ENCODE peak calls at places on chromosomes 2 and 18, in ten cellular contexts. One of them, this sample, is unnamed.

GRCh38 chr2:11710632-11711381 is 35.6 kb upstream of the LPIN1 start:
- DNase-seq in CD8-positive, alpha-beta memory T cell: no peak
- DNase-seq in iPS-NIHi11: no peak
- DNase-seq in stimulated activated CD4-positive, alpha-beta T cell treated with anti-CD3 and anti-CD28 coated beads, Interleukin-15, amount 100 ng/mL, for 1 hour: no peak
- DNase-seq in T-cell: no peak
- DNase-seq in SK-N-DZ: no peak
- DNase-seq in neuronal stem cell: no peak
- DNase-seq in kidney glomerular epithelial cell: no peak
- DNase-seq in NCI-H1105 treated with DMSO at 0.1 percent for 48 hours: no peak
- DNase-seq in EL: no peak
- DNase-seq in this sample: no peak

GRCh38 chr2:216849987-216850386 is 9.9 kb downstream of the TNP1 start:
- DNase-seq in CD8-positive, alpha-beta memory T cell: no peak
- DNase-seq in iPS-NIHi11: peak; percentile 44
- DNase-seq in stimulated activated CD4-positive, alpha-beta T cell treated with anti-CD3 and anti-CD28 coated beads, Interleukin-15, amount 100 ng/mL, for 1 hour: no peak
- DNase-seq in T-cell: peak; percentile 8
- DNase-seq in SK-N-DZ: no peak
- DNase-seq in neuronal stem cell: no peak
- DNase-seq in kidney glomerular epithelial cell: no peak
- DNase-seq in NCI-H1105 treated with DMSO at 0.1 percent for 48 hours: peak; percentile 81
- DNase-seq in EL: no peak
- DNase-seq in this sample: no peak

GRCh38 chr2:149062531-149062930 is 24.0 kb downstream of the LYPD6B start:
- DNase-seq in CD8-positive, alpha-beta memory T cell: no peak
- DNase-seq in iPS-NIHi11: no peak
- DNase-seq in stimulated activated CD4-positive, alpha-beta T cell treated with anti-CD3 and anti-CD28 coated beads, Interleukin-15, amount 100 ng/mL, for 1 hour: no peak
- DNase-seq in T-cell: no peak
- DNase-seq in SK-N-DZ: no peak
- DNase-seq in neuronal stem cell: no peak
- DNase-seq in kidney glomerular epithelial cell: no peak
- DNase-seq in NCI-H1105 treated with DMSO at 0.1 percent for 48 hours: no peak
- DNase-seq in EL: no peak
- DNase-seq in this sample: no peak

GRCh38 chr2:5932556-5933469 is 240.6 kb downstream of the SOX11 start:
- DNase-seq in CD8-positive, alpha-beta memory T cell: no peak
- DNase-seq in iPS-NIHi11: no peak
- DNase-seq in stimulated activated CD4-positive, alpha-beta T cell treated with anti-CD3 and anti-CD28 coated beads, Interleukin-15, amount 100 ng/mL, for 1 hour: no peak
- DNase-seq in T-cell: no peak
- DNase-seq in SK-N-DZ: no peak
- DNase-seq in neuronal stem cell: no peak
- DNase-seq in kidney glomerular epithelial cell: no peak
- DNase-seq in NCI-H1105 treated with DMSO at 0.1 percent for 48 hours: peak; percentile 18
- DNase-seq in EL: no peak
- DNase-seq in this sample: no peak

GRCh38 chr2:135064149-135064548 is 12.1 kb downstream of the RAB3GAP1 start:
- DNase-seq in CD8-positive, alpha-beta memory T cell: no peak
- DNase-seq in iPS-NIHi11: no peak
- DNase-seq in stimulated activated CD4-positive, alpha-beta T cell treated with anti-CD3 and anti-CD28 coated beads, Interleukin-15, amount 100 ng/mL, for 1 hour: no peak
- DNase-seq in T-cell: no peak
- DNase-seq in SK-N-DZ: no peak
- DNase-seq in neuronal stem cell: no peak
- DNase-seq in kidney glomerular epithelial cell: no peak
- DNase-seq in NCI-H1105 treated with DMSO at 0.1 percent for 48 hours: no peak
- DNase-seq in EL: no peak
- DNase-seq in this sample: no peak

GRCh38 chr2:64625352-64626145 is 28.2 kb downstream of the SERTAD2 start:
- DNase-seq in CD8-positive, alpha-beta memory T cell: no peak
- DNase-seq in iPS-NIHi11: peak; percentile 49
- DNase-seq in stimulated activated CD4-positive, alpha-beta T cell treated with anti-CD3 and anti-CD28 coated beads, Interleukin-15, amount 100 ng/mL, for 1 hour: no peak
- DNase-seq in T-cell: no peak
- DNase-seq in SK-N-DZ: no peak
- DNase-seq in neuronal stem cell: no peak
- DNase-seq in kidney glomerular epithelial cell: no peak
- DNase-seq in NCI-H1105 treated with DMSO at 0.1 percent for 48 hours: no peak
- DNase-seq in EL: no peak
- DNase-seq in this sample: peak; percentile 55

GRCh38 chr2:240432430-240432819 is 3.0 kb upstream of the GPC1 start:
- DNase-seq in CD8-positive, alpha-beta memory T cell: no peak
- DNase-seq in iPS-NIHi11: no peak
- DNase-seq in stimulated activated CD4-positive, alpha-beta T cell treated with anti-CD3 and anti-CD28 coated beads, Interleukin-15, amount 100 ng/mL, for 1 hour: no peak
- DNase-seq in T-cell: no peak
- DNase-seq in SK-N-DZ: no peak
- DNase-seq in neuronal stem cell: no peak
- DNase-seq in kidney glomerular epithelial cell: no peak
- DNase-seq in NCI-H1105 treated with DMSO at 0.1 percent for 48 hours: no peak
- DNase-seq in EL: no peak
- DNase-seq in this sample: peak; percentile 46

GRCh38 chr2:151138507-151138906 is 123.2 kb downstream of the RBM43 start:
- DNase-seq in CD8-positive, alpha-beta memory T cell: no peak
- DNase-seq in iPS-NIHi11: no peak
- DNase-seq in stimulated activated CD4-positive, alpha-beta T cell treated with anti-CD3 and anti-CD28 coated beads, Interleukin-15, amount 100 ng/mL, for 1 hour: no peak
- DNase-seq in T-cell: no peak
- DNase-seq in SK-N-DZ: no peak
- DNase-seq in neuronal stem cell: no peak
- DNase-seq in kidney glomerular epithelial cell: no peak
- DNase-seq in NCI-H1105 treated with DMSO at 0.1 percent for 48 hours: no peak
- DNase-seq in EL: no peak
- DNase-seq in this sample: no peak

GRCh38 chr18:50629148-50629631 is 69.3 kb downstream of the MAPK4 start:
- DNase-seq in CD8-positive, alpha-beta memory T cell: no peak
- DNase-seq in iPS-NIHi11: no peak
- DNase-seq in stimulated activated CD4-positive, alpha-beta T cell treated with anti-CD3 and anti-CD28 coated beads, Interleukin-15, amount 100 ng/mL, for 1 hour: no peak
- DNase-seq in T-cell: no peak
- DNase-seq in SK-N-DZ: peak; percentile 20
- DNase-seq in neuronal stem cell: no peak
- DNase-seq in kidney glomerular epithelial cell: no peak
- DNase-seq in NCI-H1105 treated with DMSO at 0.1 percent for 48 hours: peak; percentile 98
- DNase-seq in EL: no peak
- DNase-seq in this sample: no peak

GRCh38 chr2:240348522-240348921 is 86.9 kb upstream of the GPC1 start:
- DNase-seq in CD8-positive, alpha-beta memory T cell: no peak
- DNase-seq in iPS-NIHi11: no peak
- DNase-seq in stimulated activated CD4-positive, alpha-beta T cell treated with anti-CD3 and anti-CD28 coated beads, Interleukin-15, amount 100 ng/mL, for 1 hour: no peak
- DNase-seq in T-cell: no peak
- DNase-seq in SK-N-DZ: no peak
- DNase-seq in neuronal stem cell: no peak
- DNase-seq in kidney glomerular epithelial cell: no peak
- DNase-seq in NCI-H1105 treated with DMSO at 0.1 percent for 48 hours: no peak
- DNase-seq in EL: no peak
- DNase-seq in this sample: no peak

GRCh38 chr18:79555885-79556284 is 123.7 kb upstream of the CTDP1 start:
- DNase-seq in CD8-positive, alpha-beta memory T cell: no peak
- DNase-seq in iPS-NIHi11: no peak
- DNase-seq in stimulated activated CD4-positive, alpha-beta T cell treated with anti-CD3 and anti-CD28 coated beads, Interleukin-15, amount 100 ng/mL, for 1 hour: no peak
- DNase-seq in T-cell: no peak
- DNase-seq in SK-N-DZ: no peak
- DNase-seq in neuronal stem cell: no peak
- DNase-seq in kidney glomerular epithelial cell: no peak
- DNase-seq in NCI-H1105 treated with DMSO at 0.1 percent for 48 hours: no peak
- DNase-seq in EL: no peak
- DNase-seq in this sample: no peak

GRCh38 chr18:487371-487770 is 13.1 kb downstream of the COLEC12 start:
- DNase-seq in CD8-positive, alpha-beta memory T cell: no peak
- DNase-seq in iPS-NIHi11: no peak
- DNase-seq in stimulated activated CD4-positive, alpha-beta T cell treated with anti-CD3 and anti-CD28 coated beads, Interleukin-15, amount 100 ng/mL, for 1 hour: no peak
- DNase-seq in T-cell: no peak
- DNase-seq in SK-N-DZ: no peak
- DNase-seq in neuronal stem cell: no peak
- DNase-seq in kidney glomerular epithelial cell: no peak
- DNase-seq in NCI-H1105 treated with DMSO at 0.1 percent for 48 hours: no peak
- DNase-seq in EL: no peak
- DNase-seq in this sample: no peak

GRCh38 chr2:58502931-58503330 is 261.8 kb upstream of the FANCL start:
- DNase-seq in CD8-positive, alpha-beta memory T cell: no peak
- DNase-seq in iPS-NIHi11: no peak
- DNase-seq in stimulated activated CD4-positive, alpha-beta T cell treated with anti-CD3 and anti-CD28 coated beads, Interleukin-15, amount 100 ng/mL, for 1 hour: no peak
- DNase-seq in T-cell: no peak
- DNase-seq in SK-N-DZ: no peak
- DNase-seq in neuronal stem cell: no peak
- DNase-seq in kidney glomerular epithelial cell: no peak
- DNase-seq in NCI-H1105 treated with DMSO at 0.1 percent for 48 hours: no peak
- DNase-seq in EL: no peak
- DNase-seq in this sample: no peak

GRCh38 chr2:9107168-9108025 is 99.2 kb upstream of the ASAP2 start:
- DNase-seq in CD8-positive, alpha-beta memory T cell: no peak
- DNase-seq in iPS-NIHi11: no peak
- DNase-seq in stimulated activated CD4-positive, alpha-beta T cell treated with anti-CD3 and anti-CD28 coated beads, Interleukin-15, amount 100 ng/mL, for 1 hour: no peak
- DNase-seq in T-cell: no peak
- DNase-seq in SK-N-DZ: no peak
- DNase-seq in neuronal stem cell: no peak
- DNase-seq in kidney glomerular epithelial cell: no peak
- DNase-seq in NCI-H1105 treated with DMSO at 0.1 percent for 48 hours: no peak
- DNase-seq in EL: no peak
- DNase-seq in this sample: peak; percentile 63

GRCh38 chr2:232328038-232328435 is 50.5 kb upstream of the ALPP start:
- DNase-seq in CD8-positive, alpha-beta memory T cell: no peak
- DNase-seq in iPS-NIHi11: no peak
- DNase-seq in stimulated activated CD4-positive, alpha-beta T cell treated with anti-CD3 and anti-CD28 coated beads, Interleukin-15, amount 100 ng/mL, for 1 hour: no peak
- DNase-seq in T-cell: no peak
- DNase-seq in SK-N-DZ: no peak
- DNase-seq in neuronal stem cell: no peak
- DNase-seq in kidney glomerular epithelial cell: no peak
- DNase-seq in NCI-H1105 treated with DMSO at 0.1 percent for 48 hours: no peak
- DNase-seq in EL: no peak
- DNase-seq in this sample: no peak

GRCh38 chr18:58556333-58557012 is 72.4 kb downstream of the ALPK2 start:
- DNase-seq in CD8-positive, alpha-beta memory T cell: no peak
- DNase-seq in iPS-NIHi11: no peak
- DNase-seq in stimulated activated CD4-positive, alpha-beta T cell treated with anti-CD3 and anti-CD28 coated beads, Interleukin-15, amount 100 ng/mL, for 1 hour: no peak
- DNase-seq in T-cell: no peak
- DNase-seq in SK-N-DZ: peak; percentile 76
- DNase-seq in neuronal stem cell: peak; percentile 50
- DNase-seq in kidney glomerular epithelial cell: no peak
- DNase-seq in NCI-H1105 treated with DMSO at 0.1 percent for 48 hours: no peak
- DNase-seq in EL: no peak
- DNase-seq in this sample: no peak

GRCh38 chr18:21593540-21594257 is 6.8 kb downstream of the ESCO1 start:
- DNase-seq in CD8-positive, alpha-beta memory T cell: no peak
- DNase-seq in iPS-NIHi11: no peak
- DNase-seq in stimulated activated CD4-positive, alpha-beta T cell treated with anti-CD3 and anti-CD28 coated beads, Interleukin-15, amount 100 ng/mL, for 1 hour: no peak
- DNase-seq in T-cell: no peak
- DNase-seq in SK-N-DZ: no peak
- DNase-seq in neuronal stem cell: no peak
- DNase-seq in kidney glomerular epithelial cell: no peak
- DNase-seq in NCI-H1105 treated with DMSO at 0.1 percent for 48 hours: no peak
- DNase-seq in EL: no peak
- DNase-seq in this sample: no peak

GRCh38 chr18:76385681-76385975 is 109.4 kb downstream of the ZNF516 start:
- DNase-seq in CD8-positive, alpha-beta memory T cell: no peak
- DNase-seq in iPS-NIHi11: no peak
- DNase-seq in stimulated activated CD4-positive, alpha-beta T cell treated with anti-CD3 and anti-CD28 coated beads, Interleukin-15, amount 100 ng/mL, for 1 hour: no peak
- DNase-seq in T-cell: no peak
- DNase-seq in SK-N-DZ: no peak
- DNase-seq in neuronal stem cell: no peak
- DNase-seq in kidney glomerular epithelial cell: no peak
- DNase-seq in NCI-H1105 treated with DMSO at 0.1 percent for 48 hours: no peak
- DNase-seq in EL: no peak
- DNase-seq in this sample: no peak

GRCh38 chr2:150620860-150621259 is 133.4 kb upstream of the RND3 start:
- DNase-seq in CD8-positive, alpha-beta memory T cell: no peak
- DNase-seq in iPS-NIHi11: no peak
- DNase-seq in stimulated activated CD4-positive, alpha-beta T cell treated with anti-CD3 and anti-CD28 coated beads, Interleukin-15, amount 100 ng/mL, for 1 hour: no peak
- DNase-seq in T-cell: no peak
- DNase-seq in SK-N-DZ: no peak
- DNase-seq in neuronal stem cell: no peak
- DNase-seq in kidney glomerular epithelial cell: no peak
- DNase-seq in NCI-H1105 treated with DMSO at 0.1 percent for 48 hours: no peak
- DNase-seq in EL: peak; percentile 39
- DNase-seq in this sample: no peak

GRCh38 chr2:30165617-30166016 is 18.8 kb downstream of the YPEL5 start:
- DNase-seq in CD8-positive, alpha-beta memory T cell: no peak
- DNase-seq in iPS-NIHi11: no peak
- DNase-seq in stimulated activated CD4-positive, alpha-beta T cell treated with anti-CD3 and anti-CD28 coated beads, Interleukin-15, amount 100 ng/mL, for 1 hour: no peak
- DNase-seq in T-cell: no peak
- DNase-seq in SK-N-DZ: no peak
- DNase-seq in neuronal stem cell: no peak
- DNase-seq in kidney glomerular epithelial cell: no peak
- DNase-seq in NCI-H1105 treated with DMSO at 0.1 percent for 48 hours: no peak
- DNase-seq in EL: no peak
- DNase-seq in this sample: no peak

GRCh38 chr2:67841711-67842110 is 221.1 kb downstream of the C1D start:
- DNase-seq in CD8-positive, alpha-beta memory T cell: no peak
- DNase-seq in iPS-NIHi11: no peak
- DNase-seq in stimulated activated CD4-positive, alpha-beta T cell treated with anti-CD3 and anti-CD28 coated beads, Interleukin-15, amount 100 ng/mL, for 1 hour: no peak
- DNase-seq in T-cell: no peak
- DNase-seq in SK-N-DZ: no peak
- DNase-seq in neuronal stem cell: no peak
- DNase-seq in kidney glomerular epithelial cell: no peak
- DNase-seq in NCI-H1105 treated with DMSO at 0.1 percent for 48 hours: no peak
- DNase-seq in EL: no peak
- DNase-seq in this sample: no peak

GRCh38 chr2:86753606-86754005 is 33.5 kb downstream of the RMND5A start:
- DNase-seq in CD8-positive, alpha-beta memory T cell: no peak
- DNase-seq in iPS-NIHi11: no peak
- DNase-seq in stimulated activated CD4-positive, alpha-beta T cell treated with anti-CD3 and anti-CD28 coated beads, Interleukin-15, amount 100 ng/mL, for 1 hour: no peak
- DNase-seq in T-cell: no peak
- DNase-seq in SK-N-DZ: no peak
- DNase-seq in neuronal stem cell: no peak
- DNase-seq in kidney glomerular epithelial cell: no peak
- DNase-seq in NCI-H1105 treated with DMSO at 0.1 percent for 48 hours: no peak
- DNase-seq in EL: no peak
- DNase-seq in this sample: no peak

GRCh38 chr18:24488824-24489493 is 28.5 kb downstream of the HRH4 start:
- DNase-seq in CD8-positive, alpha-beta memory T cell: no peak
- DNase-seq in iPS-NIHi11: peak; percentile 41
- DNase-seq in stimulated activated CD4-positive, alpha-beta T cell treated with anti-CD3 and anti-CD28 coated beads, Interleukin-15, amount 100 ng/mL, for 1 hour: no peak
- DNase-seq in T-cell: no peak
- DNase-seq in SK-N-DZ: peak; percentile 38
- DNase-seq in neuronal stem cell: peak; percentile 36
- DNase-seq in kidney glomerular epithelial cell: peak; percentile 43
- DNase-seq in NCI-H1105 treated with DMSO at 0.1 percent for 48 hours: peak; percentile 52
- DNase-seq in EL: peak; percentile 41
- DNase-seq in this sample: no peak

This sample was measured in coronary artery.